ENCODE peak calls at places on chromosomes 6 and 20, in nine cellular contexts. P is Calu3; S is amniotic stem cell; L is effector CD4-positive, alpha-beta T cell; H is activated CD4-positive, CD25-positive, alpha-beta regulatory T cell; C is stimulated activated CD4-positive, alpha-beta T cell treated with anti-CD3 and anti-CD28 coated beads, Interleukin-4, amount 100 ng/mL, for 48 hours; K is glutamatergic neuron; B is esophagus squamous epithelium; I is T follicular helper cell. Z is an unnamed sample.

GRCh38 chr20:35269055-35269781 is 8.7 kb downstream of the MMP24OS start:
- DNase-seq in B (no peak), P (peak), C (peak), L (no peak), I (no peak), S (no peak), K (peak), H (no peak), Z (peak)

GRCh38 chr20:45248609-45249008 is 5.8 kb downstream of the SLPI start:
- DNase-seq in K (no peak), C (no peak), L (no peak), B (no peak), P (no peak), I (no peak), H (no peak), S (no peak), Z (no peak)

GRCh38 chr6:70667256-70667710 is 400 bp upstream of the SMAP1 start:
- DNase-seq in S (no peak), L (no peak), H (no peak), I (no peak), B (no peak), P (no peak), C (no peak), K (no peak), Z (no peak)

GRCh38 chr6:35489995-35490791 is 6.7 kb downstream of the TEAD3 start:
- DNase-seq in B (no peak), I (no peak), S (no peak), P (no peak), L (no peak), K (peak), H (no peak), C (no peak), Z (peak)

GRCh38 chr6:85463621-85464259 is 13.9 kb downstream of the NT5E start:
- DNase-seq in L (no peak), I (no peak), S (no peak), B (no peak), H (no peak), K (no peak), P (no peak), C (no peak), Z (no peak)

GRCh38 chr6:162119349-162119748 is 608.2 kb downstream of the PRKN start:
- DNase-seq in L (no peak), B (no peak), S (no peak), C (no peak), P (no peak), K (no peak), I (no peak), H (no peak), Z (peak)

GRCh38 chr20:34948030-34948429 is 7.6 kb downstream of the GSS start:
- DNase-seq in H (no peak), B (no peak), C (no peak), I (no peak), P (no peak), S (peak), L (no peak), K (no peak), Z (no peak)

GRCh38 chr6:153090241-153090930 is 40.7 kb downstream of the RGS17 start:
- DNase-seq in K (no peak), B (no peak), S (peak), H (no peak), P (no peak), L (no peak), C (no peak), I (no peak), Z (no peak)

GRCh38 chr6:169619650-169620049 is 82.2 kb downstream of the WDR27 start:
- DNase-seq in L (no peak), K (no peak), I (no peak), H (no peak), B (no peak), C (no peak), P (peak), S (no peak), Z (no peak)

GRCh38 chr20:38806855-38807655 is 1.6 kb downstream of the PPP1R16B start:
- DNase-seq in C (no peak), H (no peak), L (peak), S (no peak), B (no peak), K (peak), I (peak), P (no peak), Z (peak)

GRCh38 chr6:168732676-168733075 is 291.7 kb downstream of the SMOC2 start:
- DNase-seq in B (no peak), H (no peak), K (no peak), P (no peak), I (no peak), L (no peak), S (no peak), C (no peak), Z (no peak)

GRCh38 chr20:32336918-32337347 is 21.2 kb upstream of the ASXL1 start:
- DNase-seq in B (no peak), S (no peak), P (no peak), L (no peak), H (no peak), K (no peak), C (no peak), I (no peak), Z (no peak)

GRCh38 chr6:169956580-169956979 is 205.2 kb downstream of the ERMARD start:
- DNase-seq in P (no peak), B (no peak), S (no peak), L (no peak), C (no peak), K (no peak), I (no peak), H (no peak), Z (no peak)

GRCh38 chr6:149941583-149942460 is at the start of gene ULBP2:
- DNase-seq in H (peak), P (peak), I (peak), K (peak), L (peak), B (peak), C (peak), S (peak), Z (peak)

GRCh38 chr6:2861822-2862164 is 20.1 kb upstream of the SERPINB1 start:
- DNase-seq in S (no peak), L (no peak), B (no peak), C (no peak), K (no peak), H (no peak), I (no peak), P (no peak), Z (no peak)

GRCh38 chr20:57773059-57773815 is 63.4 kb upstream of the PMEPA1 start:
- DNase-seq in S (no peak), H (no peak), L (no peak), K (no peak), C (no peak), I (no peak), P (no peak), B (no peak), Z (no peak)

GRCh38 chr6:122719176-122719575 is 60.3 kb upstream of the FABP7 start:
- DNase-seq in I (no peak), S (no peak), K (no peak), L (no peak), B (no peak), H (no peak), P (no peak), C (no peak), Z (no peak)

GRCh38 chr6:110689275-110689935 is 125.9 kb downstream of the CDK19 start:
- DNase-seq in I (no peak), L (no peak), H (no peak), B (no peak), C (no peak), K (no peak), S (no peak), P (peak), Z (no peak)

GRCh38 chr20:64069614-64070243 is 6.7 kb downstream of the TCEA2 start:
- DNase-seq in P (peak), H (no peak), B (no peak), C (no peak), I (no peak), S (no peak), K (peak), L (no peak), Z (no peak)

GRCh38 chr6:49543087-49543858 is 7.2 kb upstream of the C6orf141 start:
- DNase-seq in K (no peak), C (no peak), H (no peak), P (no peak), L (no peak), I (no peak), B (no peak), S (no peak), Z (no peak)

GRCh38 chr6:113630738-113631535 is 226.2 kb upstream of the MARCKS start:
- DNase-seq in I (no peak), L (no peak), H (no peak), B (no peak), K (no peak), P (no peak), C (no peak), S (peak), Z (no peak)

GRCh38 chr6:17017416-17017815 is 84.4 kb upstream of the STMND1 start:
- DNase-seq in B (no peak), K (no peak), P (no peak), I (no peak), S (no peak), L (no peak), C (no peak), H (no peak), Z (no peak)

GRCh38 chr6:35299674-35300073 is 2.1 kb downstream of the DEF6 start:
- DNase-seq in L (no peak), I (no peak), C (no peak), P (no peak), B (no peak), K (no peak), H (no peak), S (no peak), Z (no peak)

Z was measured in nucleus accumbens.